ENCODE peak calls at places on chromosomes 7 and 10, in six cellular contexts. K is mucosa of gallbladder; A is CD4-positive, alpha-beta T cell; Z is fibroblast of lung; W is fibroblast of mammary gland; C is activated naive CD4-positive, alpha-beta T cell. R is an unnamed sample.
A peak's percentile ranks its signal among the peaks of the same experiment; 100 is the strongest.

GRCh38 chr10:114755537-114755936 is 66.0 kb upstream of the FHIP2A start:
- DNase-seq in K (no peak), A (no peak), Z (no peak), W (no peak), C (no peak), R (no peak)

GRCh38 chr10:124643281-124644009 is 100.7 kb downstream of the FAM53B start:
- DNase-seq in K (no peak), A (no peak), Z (no peak), W (no peak), C (no peak), R (no peak)

GRCh38 chr10:119394657-119395286 is 147.7 kb downstream of the RGS10 start:
- DNase-seq in K (no peak), A (no peak), Z (no peak), W (no peak), C (no peak), R (no peak)

GRCh38 chr10:18478354-18478753 is 173.0 kb downstream of the NSUN6 start:
- DNase-seq in K (no peak), A (no peak), Z (no peak), W (no peak), C (no peak), R (no peak)

GRCh38 chr7:114860196-114860595 is 61.7 kb upstream of the MDFIC start:
- DNase-seq in K (no peak), A (no peak), Z (no peak), W (no peak), C (no peak), R (no peak)

GRCh38 chr10:70578371-70578947 is 24.1 kb downstream of the PRF1 start:
- DNase-seq in K (no peak), A (peak; percentile 65), Z (peak; percentile 58), W (peak; percentile 45), C (no peak), R (no peak)

GRCh38 chr10:73183882-73184281 is 16.0 kb downstream of the FAM149B1 start:
- DNase-seq in K (no peak), A (no peak), Z (no peak), W (peak; percentile 86), C (no peak), R (no peak)

GRCh38 chr7:32496052-32496813 is 944 bp downstream of the AVL9 start:
- DNase-seq in K (no peak), A (no peak), Z (peak; percentile 8), W (no peak), C (no peak), R (no peak)